ENCODE peak calls at places on chromosomes 6 and 20, in seven cellular contexts. One of them, this sample, is unnamed.

GRCh38 chr20:45020236-45020886 is 54.0 kb downstream of the STK4 start:
- DNase-seq in GM04504: no peak
- DNase-seq in NAMALWA: no peak
- DNase-seq in substantia nigra: no peak
- DNase-seq in activated CD8-positive, alpha-beta memory T cell treated with anti-CD3 and anti-CD28 coated beads, Interleukin-2, amount 50 U/mL, for 4 hours: no peak
- DNase-seq in kidney tubule cell: no peak
- DNase-seq in left lobe of liver: peak
- DNase-seq in this sample: no peak

GRCh38 chr6:141359953-141360352 is 772.8 kb upstream of the GJE1 start:
- DNase-seq in GM04504: peak
- DNase-seq in NAMALWA: no peak
- DNase-seq in substantia nigra: no peak
- DNase-seq in activated CD8-positive, alpha-beta memory T cell treated with anti-CD3 and anti-CD28 coated beads, Interleukin-2, amount 50 U/mL, for 4 hours: no peak
- DNase-seq in kidney tubule cell: no peak
- DNase-seq in left lobe of liver: no peak
- DNase-seq in this sample: no peak

GRCh38 chr6:124823240-124824105 is 138.8 kb upstream of the RNF217 start:
- DNase-seq in GM04504: no peak
- DNase-seq in NAMALWA: no peak
- DNase-seq in substantia nigra: no peak
- DNase-seq in activated CD8-positive, alpha-beta memory T cell treated with anti-CD3 and anti-CD28 coated beads, Interleukin-2, amount 50 U/mL, for 4 hours: no peak
- DNase-seq in kidney tubule cell: no peak
- DNase-seq in left lobe of liver: no peak
- DNase-seq in this sample: no peak

GRCh38 chr6:150632785-150633465 is 33.2 kb downstream of the PLEKHG1 start:
- DNase-seq in GM04504: no peak
- DNase-seq in NAMALWA: peak
- DNase-seq in substantia nigra: no peak
- DNase-seq in activated CD8-positive, alpha-beta memory T cell treated with anti-CD3 and anti-CD28 coated beads, Interleukin-2, amount 50 U/mL, for 4 hours: no peak
- DNase-seq in kidney tubule cell: no peak
- DNase-seq in left lobe of liver: no peak
- DNase-seq in this sample: no peak

GRCh38 chr6:26249709-26249958 is 115.4 kb upstream of the BTN3A2 start:
- DNase-seq in GM04504: no peak
- DNase-seq in NAMALWA: no peak
- DNase-seq in substantia nigra: no peak
- DNase-seq in activated CD8-positive, alpha-beta memory T cell treated with anti-CD3 and anti-CD28 coated beads, Interleukin-2, amount 50 U/mL, for 4 hours: peak
- DNase-seq in kidney tubule cell: no peak
- DNase-seq in left lobe of liver: no peak
- DNase-seq in this sample: no peak

GRCh38 chr6:144195671-144196070 is 45.4 kb downstream of the STX11 start:
- DNase-seq in GM04504: no peak
- DNase-seq in NAMALWA: no peak
- DNase-seq in substantia nigra: no peak
- DNase-seq in activated CD8-positive, alpha-beta memory T cell treated with anti-CD3 and anti-CD28 coated beads, Interleukin-2, amount 50 U/mL, for 4 hours: no peak
- DNase-seq in kidney tubule cell: peak
- DNase-seq in left lobe of liver: no peak
- DNase-seq in this sample: peak

GRCh38 chr20:8292793-8293192 is 160.7 kb downstream of the PLCB1 start:
- DNase-seq in GM04504: no peak
- DNase-seq in NAMALWA: no peak
- DNase-seq in substantia nigra: no peak
- DNase-seq in activated CD8-positive, alpha-beta memory T cell treated with anti-CD3 and anti-CD28 coated beads, Interleukin-2, amount 50 U/mL, for 4 hours: no peak
- DNase-seq in kidney tubule cell: no peak
- DNase-seq in left lobe of liver: no peak
- DNase-seq in this sample: no peak

GRCh38 chr6:168115748-168116445 is 36.9 kb upstream of the FRMD1 start:
- DNase-seq in GM04504: no peak
- DNase-seq in NAMALWA: no peak
- DNase-seq in substantia nigra: no peak
- DNase-seq in activated CD8-positive, alpha-beta memory T cell treated with anti-CD3 and anti-CD28 coated beads, Interleukin-2, amount 50 U/mL, for 4 hours: peak
- DNase-seq in kidney tubule cell: no peak
- DNase-seq in left lobe of liver: no peak
- DNase-seq in this sample: no peak

GRCh38 chr6:33313709-33314514 is at the start of gene TAPBP:
- DNase-seq in GM04504: peak
- DNase-seq in NAMALWA: peak
- DNase-seq in substantia nigra: peak
- DNase-seq in activated CD8-positive, alpha-beta memory T cell treated with anti-CD3 and anti-CD28 coated beads, Interleukin-2, amount 50 U/mL, for 4 hours: peak
- DNase-seq in kidney tubule cell: peak
- DNase-seq in left lobe of liver: no peak
- DNase-seq in this sample: peak

GRCh38 chr6:142551145-142551811 is 249.5 kb downstream of the ADGRG6 start:
- DNase-seq in GM04504: no peak
- DNase-seq in NAMALWA: peak
- DNase-seq in substantia nigra: no peak
- DNase-seq in activated CD8-positive, alpha-beta memory T cell treated with anti-CD3 and anti-CD28 coated beads, Interleukin-2, amount 50 U/mL, for 4 hours: peak
- DNase-seq in kidney tubule cell: peak
- DNase-seq in left lobe of liver: no peak
- DNase-seq in this sample: no peak

GRCh38 chr20:11582073-11582472 is 335.6 kb upstream of the BTBD3 start:
- DNase-seq in GM04504: no peak
- DNase-seq in NAMALWA: no peak
- DNase-seq in substantia nigra: no peak
- DNase-seq in activated CD8-positive, alpha-beta memory T cell treated with anti-CD3 and anti-CD28 coated beads, Interleukin-2, amount 50 U/mL, for 4 hours: no peak
- DNase-seq in kidney tubule cell: no peak
- DNase-seq in left lobe of liver: no peak
- DNase-seq in this sample: no peak

GRCh38 chr20:8020314-8021079 is 936 bp upstream of the TMX4 start:
- DNase-seq in GM04504: no peak
- DNase-seq in NAMALWA: peak
- DNase-seq in substantia nigra: no peak
- DNase-seq in activated CD8-positive, alpha-beta memory T cell treated with anti-CD3 and anti-CD28 coated beads, Interleukin-2, amount 50 U/mL, for 4 hours: no peak
- DNase-seq in kidney tubule cell: peak
- DNase-seq in left lobe of liver: no peak
- DNase-seq in this sample: no peak

GRCh38 chr20:1336699-1337387 is 7.9 kb upstream of the SDCBP2 start:
- DNase-seq in GM04504: no peak
- DNase-seq in NAMALWA: no peak
- DNase-seq in substantia nigra: peak
- DNase-seq in activated CD8-positive, alpha-beta memory T cell treated with anti-CD3 and anti-CD28 coated beads, Interleukin-2, amount 50 U/mL, for 4 hours: no peak
- DNase-seq in kidney tubule cell: no peak
- DNase-seq in left lobe of liver: peak
- DNase-seq in this sample: no peak

GRCh38 chr6:112877134-112878100 is 530.3 kb downstream of the RFPL4B start:
- DNase-seq in GM04504: peak
- DNase-seq in NAMALWA: no peak
- DNase-seq in substantia nigra: no peak
- DNase-seq in activated CD8-positive, alpha-beta memory T cell treated with anti-CD3 and anti-CD28 coated beads, Interleukin-2, amount 50 U/mL, for 4 hours: no peak
- DNase-seq in kidney tubule cell: peak
- DNase-seq in left lobe of liver: no peak
- DNase-seq in this sample: peak

GRCh38 chr6:107786709-107787588 is 37.2 kb downstream of the SCML4 start:
- DNase-seq in GM04504: no peak
- DNase-seq in NAMALWA: peak
- DNase-seq in substantia nigra: no peak
- DNase-seq in activated CD8-positive, alpha-beta memory T cell treated with anti-CD3 and anti-CD28 coated beads, Interleukin-2, amount 50 U/mL, for 4 hours: no peak
- DNase-seq in kidney tubule cell: no peak
- DNase-seq in left lobe of liver: no peak
- DNase-seq in this sample: no peak

GRCh38 chr20:23666189-23666588 is 22.6 kb downstream of the CST4 start:
- DNase-seq in GM04504: no peak
- DNase-seq in NAMALWA: no peak
- DNase-seq in substantia nigra: no peak
- DNase-seq in activated CD8-positive, alpha-beta memory T cell treated with anti-CD3 and anti-CD28 coated beads, Interleukin-2, amount 50 U/mL, for 4 hours: no peak
- DNase-seq in kidney tubule cell: no peak
- DNase-seq in left lobe of liver: no peak
- DNase-seq in this sample: no peak

GRCh38 chr6:5379647-5380242 is 118.4 kb downstream of the FARS2 start:
- DNase-seq in GM04504: no peak
- DNase-seq in NAMALWA: peak
- DNase-seq in substantia nigra: no peak
- DNase-seq in activated CD8-positive, alpha-beta memory T cell treated with anti-CD3 and anti-CD28 coated beads, Interleukin-2, amount 50 U/mL, for 4 hours: no peak
- DNase-seq in kidney tubule cell: peak
- DNase-seq in left lobe of liver: no peak
- DNase-seq in this sample: no peak

GRCh38 chr20:51132286-51132810 is 109.4 kb upstream of the KCNG1 start:
- DNase-seq in GM04504: no peak
- DNase-seq in NAMALWA: no peak
- DNase-seq in substantia nigra: no peak
- DNase-seq in activated CD8-positive, alpha-beta memory T cell treated with anti-CD3 and anti-CD28 coated beads, Interleukin-2, amount 50 U/mL, for 4 hours: no peak
- DNase-seq in kidney tubule cell: peak
- DNase-seq in left lobe of liver: no peak
- DNase-seq in this sample: no peak